ENCODE peak calls at places on chromosomes 4 and X, in four cellular contexts. One of them, this sample, is unnamed.

GRCh38 chr4:786861-787300 is 39.0 kb downstream of the CPLX1 start:
- DNase-seq in endodermal cell: peak; percentile 59
- DNase-seq in coronary artery: no peak
- DNase-seq in pancreas: no peak
- DNase-seq in this sample: peak; percentile 63

GRCh38 chr4:132344924-132345828 is 803.9 kb upstream of the PCDH10 start:
- DNase-seq in endodermal cell: no peak
- DNase-seq in coronary artery: no peak
- DNase-seq in pancreas: no peak
- DNase-seq in this sample: no peak

GRCh38 chr4:107913283-107913899 is 18.0 kb upstream of the CYP2U1 start:
- DNase-seq in endodermal cell: peak; percentile 56
- DNase-seq in coronary artery: no peak
- DNase-seq in pancreas: peak; percentile 18
- DNase-seq in this sample: no peak

GRCh38 chrX:121135488-121136207 is 88.2 kb downstream of the GLUD2 start:
- DNase-seq in endodermal cell: no peak
- DNase-seq in coronary artery: no peak
- DNase-seq in pancreas: no peak
- DNase-seq in this sample: no peak

GRCh38 chr4:38128478-38129451 is 168.6 kb downstream of the PTTG2 start:
- DNase-seq in endodermal cell: peak; percentile 78
- DNase-seq in coronary artery: no peak
- DNase-seq in pancreas: no peak
- DNase-seq in this sample: no peak

GRCh38 chr4:66294626-66295025 is 624.3 kb upstream of the EPHA5 start:
- DNase-seq in endodermal cell: no peak
- DNase-seq in coronary artery: no peak
- DNase-seq in pancreas: no peak
- DNase-seq in this sample: no peak

GRCh38 chr4:1871471-1872021 is 353 bp downstream of the NSD2 start:
- DNase-seq in endodermal cell: peak; percentile 77
- DNase-seq in coronary artery: no peak
- DNase-seq in pancreas: peak; percentile 42
- DNase-seq in this sample: peak; percentile 73

GRCh38 chrX:7158468-7158990 is 10.6 kb upstream of the PUDP start:
- DNase-seq in endodermal cell: peak; percentile 53
- DNase-seq in coronary artery: no peak
- DNase-seq in pancreas: no peak
- DNase-seq in this sample: no peak

GRCh38 chr4:84258905-84259830 is 239.9 kb downstream of the NKX6-1 start:
- DNase-seq in endodermal cell: peak; percentile 70
- DNase-seq in coronary artery: no peak
- DNase-seq in pancreas: no peak
- DNase-seq in this sample: no peak

GRCh38 chr4:24565054-24565453 is 19.3 kb downstream of the DHX15 start:
- DNase-seq in endodermal cell: no peak
- DNase-seq in coronary artery: no peak
- DNase-seq in pancreas: no peak
- DNase-seq in this sample: no peak

GRCh38 chr4:47686294-47686872 is 151.5 kb downstream of the CORIN start:
- DNase-seq in endodermal cell: peak; percentile 89
- DNase-seq in coronary artery: no peak
- DNase-seq in pancreas: peak; percentile 25
- DNase-seq in this sample: peak; percentile 43

GRCh38 chr4:82774711-82775171 is 23.9 kb downstream of the SCD5 start:
- DNase-seq in endodermal cell: peak; percentile 90
- DNase-seq in coronary artery: no peak
- DNase-seq in pancreas: no peak
- DNase-seq in this sample: no peak

GRCh38 chr4:112910109-112910736 is 139.2 kb upstream of the ANK2 start:
- DNase-seq in endodermal cell: no peak
- DNase-seq in coronary artery: no peak
- DNase-seq in pancreas: no peak
- DNase-seq in this sample: no peak

GRCh38 chrX:129622757-129623301 is 31.9 kb downstream of the APLN start:
- DNase-seq in endodermal cell: peak; percentile 80
- DNase-seq in coronary artery: no peak
- DNase-seq in pancreas: no peak
- DNase-seq in this sample: peak; percentile 18

GRCh38 chrX:21158678-21159077 is 215.5 kb upstream of the CNKSR2 start:
- DNase-seq in endodermal cell: peak; percentile 49
- DNase-seq in coronary artery: no peak
- DNase-seq in pancreas: no peak
- DNase-seq in this sample: no peak

GRCh38 chrX:10240918-10241317 is 84.1 kb downstream of the CLCN4 start:
- DNase-seq in endodermal cell: no peak
- DNase-seq in coronary artery: no peak
- DNase-seq in pancreas: no peak
- DNase-seq in this sample: no peak

GRCh38 chrX:17030092-17030491 is 83.6 kb downstream of the REPS2 start:
- DNase-seq in endodermal cell: no peak
- DNase-seq in coronary artery: no peak
- DNase-seq in pancreas: no peak
- DNase-seq in this sample: no peak

GRCh38 chr4:121932212-121932974 is 19.5 kb downstream of the TRPC3 start:
- DNase-seq in endodermal cell: no peak
- DNase-seq in coronary artery: no peak
- DNase-seq in pancreas: no peak
- DNase-seq in this sample: no peak

GRCh38 chr4:98633159-98633558 is 25.3 kb downstream of the TSPAN5 start:
- DNase-seq in endodermal cell: no peak
- DNase-seq in coronary artery: no peak
- DNase-seq in pancreas: no peak
- DNase-seq in this sample: no peak

GRCh38 chrX:6707497-6707896 is 172.6 kb upstream of the VCX3A start:
- DNase-seq in endodermal cell: no peak
- DNase-seq in coronary artery: no peak
- DNase-seq in pancreas: no peak
- DNase-seq in this sample: no peak

DNA sequence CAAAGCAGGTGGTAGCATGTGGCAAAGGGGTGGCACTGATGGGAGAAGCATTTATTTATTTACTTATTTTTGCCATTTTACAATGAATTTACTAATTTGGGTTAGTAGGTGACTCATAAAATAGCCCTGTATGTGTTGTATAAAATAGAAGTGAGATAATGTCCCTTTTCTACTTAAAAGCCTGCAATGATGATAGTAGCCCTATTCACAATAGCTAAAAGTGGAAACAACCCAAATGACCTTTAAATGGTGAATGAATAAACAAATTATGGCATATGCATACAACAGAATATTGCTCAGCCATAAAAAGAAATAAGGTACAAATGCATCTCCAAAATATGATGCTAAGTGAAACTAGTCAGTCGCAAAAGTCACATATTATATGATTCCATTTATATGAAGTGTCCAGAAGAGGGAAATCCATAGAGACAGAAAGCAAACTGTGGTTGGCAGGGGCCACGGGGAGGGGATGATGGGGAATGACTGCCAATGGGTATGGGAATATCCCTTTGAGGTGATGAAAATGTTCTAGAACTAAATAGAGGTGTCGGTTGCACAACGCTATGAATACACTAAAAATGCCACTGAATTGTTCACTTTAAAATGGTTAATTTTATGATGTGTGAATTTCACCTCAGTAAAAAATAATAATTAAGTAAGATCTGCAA is 35.8 kb upstream of the FAM9C start:
- DNase-seq in endodermal cell: no peak
- DNase-seq in coronary artery: no peak
- DNase-seq in pancreas: no peak
- DNase-seq in this sample: no peak
- H3K27ac ChIP-seq in endodermal cell: no peak overlapping the region
- H3K27ac ChIP-seq in coronary artery: no peak overlapping the region
- H3K27ac ChIP-seq in pancreas: no peak overlapping the region
- H3K27ac ChIP-seq in this sample: peak overlapping the region; percentile 78

GRCh38 chrX:106397788-106398538 is 213.8 kb upstream of the RADX start:
- DNase-seq in endodermal cell: no peak
- DNase-seq in coronary artery: no peak
- DNase-seq in pancreas: no peak
- DNase-seq in this sample: no peak
- H3K27ac ChIP-seq in endodermal cell: no peak overlapping the region
- H3K27ac ChIP-seq in coronary artery: no peak overlapping the region
- H3K27ac ChIP-seq in pancreas: no peak overlapping the region
- H3K27ac ChIP-seq in this sample: no peak overlapping the region

GRCh38 chr4:174450452-174450851 is 71.8 kb downstream of the HPGD start:
- DNase-seq in endodermal cell: no peak
- DNase-seq in coronary artery: no peak
- DNase-seq in pancreas: no peak
- DNase-seq in this sample: no peak

GRCh38 chr4:174451897-174452296 is 70.4 kb downstream of the HPGD start:
- DNase-seq in endodermal cell: no peak
- DNase-seq in coronary artery: no peak
- DNase-seq in pancreas: no peak
- DNase-seq in this sample: no peak

GRCh38 chr4:174454815-174455473 is 67.3 kb downstream of the HPGD start:
- DNase-seq in endodermal cell: no peak
- DNase-seq in coronary artery: no peak
- DNase-seq in pancreas: no peak
- DNase-seq in this sample: no peak

GRCh38 chr4:174449152-174449551 is 73.1 kb downstream of the HPGD start:
- DNase-seq in endodermal cell: no peak
- DNase-seq in coronary artery: no peak
- DNase-seq in pancreas: no peak
- DNase-seq in this sample: no peak

DNA sequence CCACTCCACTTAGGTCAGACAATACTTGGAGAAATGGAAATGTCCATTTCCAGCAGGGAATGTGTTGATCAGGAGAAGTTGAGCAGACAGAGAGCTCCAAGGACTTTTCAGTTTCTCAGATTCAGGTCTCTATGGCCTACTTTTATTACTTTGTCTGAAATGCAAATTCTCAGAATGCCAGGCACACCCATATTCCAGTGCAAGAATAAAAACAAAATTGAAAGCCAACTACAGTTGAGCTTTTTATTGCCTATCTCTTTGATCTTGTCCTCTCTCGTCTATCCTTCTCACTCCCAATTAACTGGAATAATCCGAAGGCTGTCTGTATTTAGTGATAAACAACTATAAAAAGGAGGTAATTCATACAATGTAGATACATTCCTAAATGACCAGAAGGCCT is 72.2 kb downstream of the HPGD start:
- DNase-seq in endodermal cell: no peak
- DNase-seq in coronary artery: no peak
- DNase-seq in pancreas: no peak
- DNase-seq in this sample: no peak
- H3K27ac ChIP-seq in endodermal cell: no peak overlapping the region
- H3K27ac ChIP-seq in coronary artery: no peak overlapping the region
- H3K27ac ChIP-seq in pancreas: no peak overlapping the region
- H3K27ac ChIP-seq in this sample: no peak overlapping the region

GRCh38 chrX:24395775-24396174 is 35.3 kb downstream of the SUPT20HL1 start:
- DNase-seq in endodermal cell: peak; percentile 84
- DNase-seq in coronary artery: no peak
- DNase-seq in pancreas: peak; percentile 30
- DNase-seq in this sample: no peak

GRCh38 chrX:24396930-24397277 is 36.5 kb downstream of the SUPT20HL1 start:
- DNase-seq in endodermal cell: no peak
- DNase-seq in coronary artery: no peak
- DNase-seq in pancreas: no peak
- DNase-seq in this sample: no peak

GRCh38 chrX:24392709-24393108 is 32.3 kb downstream of the SUPT20HL1 start:
- DNase-seq in endodermal cell: no peak
- DNase-seq in coronary artery: no peak
- DNase-seq in pancreas: no peak
- DNase-seq in this sample: peak; percentile 29

GRCh38 chrX:24398766-24399165 is 38.3 kb downstream of the SUPT20HL1 start:
- DNase-seq in endodermal cell: no peak
- DNase-seq in coronary artery: no peak
- DNase-seq in pancreas: no peak
- DNase-seq in this sample: no peak

DNA sequence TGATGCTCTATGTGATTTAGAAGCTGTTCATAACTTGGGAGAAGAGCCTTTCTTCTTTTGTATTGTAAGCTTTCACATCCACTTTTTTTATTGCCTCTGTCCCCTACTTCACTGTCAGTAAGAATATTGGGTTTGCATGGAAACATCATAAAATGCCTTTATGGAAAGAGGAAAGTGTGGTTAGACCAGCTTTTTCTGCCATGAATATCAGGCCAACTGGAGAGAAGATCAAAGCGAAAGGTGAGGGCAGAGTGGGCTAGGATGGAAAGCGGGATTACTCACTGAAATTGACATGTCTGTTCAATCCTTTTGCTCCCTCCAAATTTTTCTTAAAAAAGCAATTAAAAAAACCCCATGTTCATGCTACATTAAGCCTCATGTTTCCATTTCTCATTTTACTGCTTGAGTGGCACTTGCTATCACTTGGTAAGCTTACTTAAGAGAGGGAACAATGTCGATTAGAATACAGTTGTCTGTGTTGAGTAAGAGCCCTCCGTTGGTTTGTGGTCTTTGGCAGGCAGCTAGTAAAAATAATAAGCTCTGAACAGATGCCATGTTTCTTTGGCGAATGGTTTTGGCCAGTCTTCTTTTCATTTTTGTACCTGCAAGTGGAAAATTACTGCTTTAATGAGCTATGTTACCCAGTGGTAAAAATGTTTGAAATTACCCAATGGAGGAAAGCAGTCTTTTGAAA is 35.9 kb downstream of the SUPT20HL1 start:
- DNase-seq in endodermal cell: no peak
- DNase-seq in coronary artery: no peak
- DNase-seq in pancreas: no peak
- DNase-seq in this sample: no peak
- H3K27ac ChIP-seq in endodermal cell: no peak overlapping the region
- H3K27ac ChIP-seq in coronary artery: peak overlapping the region; percentile 77
- H3K27ac ChIP-seq in pancreas: no peak overlapping the region
- H3K27ac ChIP-seq in this sample: no peak overlapping the region

GRCh38 chr4:153449338-153449737 is 16.8 kb upstream of the TMEM131L start:
- DNase-seq in endodermal cell: no peak
- DNase-seq in coronary artery: no peak
- DNase-seq in pancreas: no peak
- DNase-seq in this sample: no peak

GRCh38 chr4:153451931-153452660 is 14.1 kb upstream of the TMEM131L start:
- DNase-seq in endodermal cell: peak; percentile 93
- DNase-seq in coronary artery: no peak
- DNase-seq in pancreas: peak; percentile 48
- DNase-seq in this sample: no peak

GRCh38 chr4:153448003-153448731 is 18.0 kb upstream of the TMEM131L start:
- DNase-seq in endodermal cell: no peak
- DNase-seq in coronary artery: no peak
- DNase-seq in pancreas: no peak
- DNase-seq in this sample: no peak

GRCh38 chr4:153452661-153453378 is 13.3 kb upstream of the TMEM131L start:
- DNase-seq in endodermal cell: no peak
- DNase-seq in coronary artery: no peak
- DNase-seq in pancreas: peak; percentile 53
- DNase-seq in this sample: no peak

GRCh38 chr4:153450545-153450917 is 15.6 kb upstream of the TMEM131L start:
- DNase-seq in endodermal cell: peak; percentile 4
- DNase-seq in coronary artery: no peak
- DNase-seq in pancreas: no peak
- DNase-seq in this sample: no peak
- H3K27ac ChIP-seq in endodermal cell: no peak overlapping the region
- H3K27ac ChIP-seq in coronary artery: peak overlapping the region; percentile 61
- H3K27ac ChIP-seq in pancreas: no peak overlapping the region
- H3K27ac ChIP-seq in this sample: no peak overlapping the region

This sample was measured in heart left ventricle.